ENCODE peak calls at places on chromosomes 13 and 19, in six cellular contexts. K is activated T-cell treated with anti-CD3 and anti-CD28 coated beads, Interleukin-2, amount 50 U/mL, for 4 hours; N is IMR-90; M is NCI-H345; X is ascending aorta; C is mucosa of gallbladder. I is an unnamed sample.

GRCh38 chr19:18999016-18999758 is 34.1 kb downstream of the SUGP2 start:
- DNase-seq in X (no peak), K (no peak), M (no peak), N (peak), C (no peak), I (no peak)

GRCh38 chr13:20124303-20124702 is 36.5 kb downstream of the GJA3 start:
- DNase-seq in C (no peak), X (no peak), N (peak), M (no peak), K (no peak), I (no peak)

GRCh38 chr13:45623516-45624090 is 8.1 kb upstream of the ERICH6B start:
- DNase-seq in M (no peak), N (peak), X (no peak), K (no peak), C (no peak), I (no peak)

GRCh38 chr13:32726374-32727037 is 140.3 kb downstream of the PDS5B start:
- DNase-seq in X (no peak), K (no peak), C (no peak), M (no peak), N (no peak), I (no peak)

GRCh38 chr19:48513289-48514122 is 1.9 kb upstream of the LMTK3 start:
- DNase-seq in M (peak), N (peak), K (peak), X (peak), C (peak), I (no peak)

GRCh38 chr13:112968380-112968909 is 569 bp upstream of the MCF2L start:
- DNase-seq in N (no peak), C (peak), M (peak), X (no peak), K (peak), I (no peak)

GRCh38 chr13:36418022-36418805 is 14.1 kb upstream of the CCNA1 start:
- DNase-seq in M (no peak), N (peak), C (no peak), X (no peak), K (no peak), I (no peak)

GRCh38 chr13:104962411-104962810 is 1573.1 kb downstream of the EFNB2 start:
- DNase-seq in K (no peak), N (no peak), C (no peak), X (no peak), M (no peak), I (no peak)

GRCh38 chr19:20278342-20278741 is 111.3 kb downstream of the ZNF486 start:
- DNase-seq in X (no peak), M (no peak), K (no peak), N (no peak), C (no peak), I (no peak)

GRCh38 chr19:48319647-48320537 is 5.5 kb upstream of the EMP3 start:
- DNase-seq in C (peak), N (peak), X (peak), M (peak), K (peak), I (peak)

GRCh38 chr19:46480409-46480808 is 9.0 kb upstream of the PNMA8A start:
- DNase-seq in C (peak), K (no peak), M (no peak), X (no peak), N (peak), I (no peak)

GRCh38 chr19:56508282-56508778 is 675 bp downstream of the ZNF471 start:
- DNase-seq in K (no peak), C (no peak), N (no peak), M (peak), X (no peak), I (no peak)

GRCh38 chr19:6161271-6161850 is 25.9 kb downstream of the ACSBG2 start:
- DNase-seq in X (peak), C (peak), K (no peak), N (no peak), M (no peak), I (peak)

GRCh38 chr13:23372264-23372905 is 61.1 kb downstream of the SACS start:
- DNase-seq in K (no peak), C (no peak), X (no peak), N (peak), M (no peak), I (no peak)

GRCh38 chr13:98202026-98202425 is 25.0 kb upstream of the RNF113B start:
- DNase-seq in M (peak), C (no peak), K (no peak), X (no peak), N (no peak), I (no peak)